ENCODE peak calls at places on chromosomes 2 and 18, in seven cellular contexts. One of them, this sample, is unnamed.

GRCh38 chr2:2574401-2575184 is 243.5 kb upstream of the MYT1L start:
- DNase-seq in GM12878: no peak
- DNase-seq in H1: no peak
- DNase-seq in K562: no peak
- DNase-seq in HepG2: no peak
- DNase-seq in HCT116: no peak
- DNase-seq in SK-N-SH: no peak
- DNase-seq in this sample: no peak

GRCh38 chr2:233142355-233142897 is 82.3 kb downstream of the INPP5D start:
- DNase-seq in HepG2: no peak
- DNase-seq in SK-N-SH: no peak
- DNase-seq in K562: no peak
- DNase-seq in HCT116: no peak
- DNase-seq in H1: no peak
- DNase-seq in GM12878: peak; percentile 74
- DNase-seq in this sample: no peak

GRCh38 chr18:23105581-23106219 is 29.6 kb upstream of the CABLES1 start:
- DNase-seq in HCT116: no peak
- DNase-seq in HepG2: no peak
- DNase-seq in K562: no peak
- DNase-seq in SK-N-SH: no peak
- DNase-seq in H1: no peak
- DNase-seq in GM12878: no peak
- DNase-seq in this sample: peak; percentile 89

GRCh38 chr2:24508878-24509277 is 17.8 kb downstream of the NCOA1 start:
- DNase-seq in H1: no peak
- DNase-seq in SK-N-SH: no peak
- DNase-seq in HepG2: no peak
- DNase-seq in GM12878: no peak
- DNase-seq in K562: no peak
- DNase-seq in HCT116: no peak
- DNase-seq in this sample: no peak

GRCh38 chr2:63000801-63001200 is 49.8 kb upstream of the OTX1 start:
- DNase-seq in GM12878: no peak
- DNase-seq in H1: no peak
- DNase-seq in HCT116: no peak
- DNase-seq in HepG2: no peak
- DNase-seq in K562: no peak
- DNase-seq in SK-N-SH: no peak
- DNase-seq in this sample: no peak

GRCh38 chr2:66730429-66730828 is 295.5 kb downstream of the MEIS1 start:
- DNase-seq in HepG2: no peak
- DNase-seq in GM12878: no peak
- DNase-seq in K562: no peak
- DNase-seq in SK-N-SH: no peak
- DNase-seq in H1: no peak
- DNase-seq in HCT116: no peak
- DNase-seq in this sample: no peak

GRCh38 chr2:27751377-27751776 is 20.1 kb upstream of the MRPL33 start:
- DNase-seq in GM12878: no peak
- DNase-seq in HepG2: no peak
- DNase-seq in HCT116: no peak
- DNase-seq in SK-N-SH: no peak
- DNase-seq in K562: no peak
- DNase-seq in H1: no peak
- DNase-seq in this sample: no peak

GRCh38 chr2:61328707-61329251 is 142.1 kb downstream of the USP34 start:
- DNase-seq in H1: no peak
- DNase-seq in SK-N-SH: no peak
- DNase-seq in GM12878: no peak
- DNase-seq in HepG2: no peak
- DNase-seq in K562: no peak
- DNase-seq in HCT116: peak; percentile 12
- DNase-seq in this sample: no peak

GRCh38 chr2:75180476-75180875 is 18.8 kb downstream of the TACR1 start:
- DNase-seq in HCT116: no peak
- DNase-seq in GM12878: no peak
- DNase-seq in H1: no peak
- DNase-seq in K562: no peak
- DNase-seq in SK-N-SH: no peak
- DNase-seq in HepG2: no peak
- DNase-seq in this sample: no peak

GRCh38 chr18:907171-907879 is 2.7 kb downstream of the ADCYAP1 start:
- DNase-seq in K562: no peak
- DNase-seq in GM12878: no peak
- DNase-seq in HCT116: no peak
- DNase-seq in HepG2: no peak
- DNase-seq in H1: peak; percentile 70
- DNase-seq in SK-N-SH: peak; percentile 49
- DNase-seq in this sample: no peak

GRCh38 chr2:238467772-238468171 is 41.0 kb downstream of the ASB1 start:
- DNase-seq in H1: no peak
- DNase-seq in GM12878: no peak
- DNase-seq in SK-N-SH: no peak
- DNase-seq in HCT116: no peak
- DNase-seq in HepG2: no peak
- DNase-seq in K562: no peak
- DNase-seq in this sample: no peak

GRCh38 chr2:38613126-38613848 is 10.6 kb upstream of the HNRNPLL start:
- DNase-seq in K562: no peak
- DNase-seq in SK-N-SH: no peak
- DNase-seq in GM12878: no peak
- DNase-seq in HepG2: no peak
- DNase-seq in H1: no peak
- DNase-seq in HCT116: no peak
- DNase-seq in this sample: no peak

GRCh38 chr2:202965810-202966454 is 48.7 kb upstream of the NBEAL1 start:
- DNase-seq in H1: no peak
- DNase-seq in SK-N-SH: no peak
- DNase-seq in HepG2: peak; percentile 17
- DNase-seq in HCT116: peak; percentile 6
- DNase-seq in GM12878: peak; percentile 60
- DNase-seq in K562: peak; percentile 71
- DNase-seq in this sample: no peak

GRCh38 chr2:15313657-15314056 is 247.5 kb downstream of the NBAS start:
- DNase-seq in H1: no peak
- DNase-seq in HepG2: no peak
- DNase-seq in SK-N-SH: no peak
- DNase-seq in GM12878: peak; percentile 31
- DNase-seq in K562: peak; percentile 29
- DNase-seq in HCT116: no peak
- DNase-seq in this sample: no peak

GRCh38 chr18:31609886-31610646 is 18.4 kb downstream of the TTR start:
- DNase-seq in HepG2: no peak
- DNase-seq in HCT116: no peak
- DNase-seq in SK-N-SH: no peak
- DNase-seq in H1: no peak
- DNase-seq in K562: no peak
- DNase-seq in GM12878: no peak
- DNase-seq in this sample: no peak

GRCh38 chr2:46170611-46171385 is 126.4 kb upstream of the EPAS1 start:
- DNase-seq in HepG2: no peak
- DNase-seq in GM12878: no peak
- DNase-seq in SK-N-SH: peak; percentile 67
- DNase-seq in H1: no peak
- DNase-seq in K562: no peak
- DNase-seq in HCT116: no peak
- DNase-seq in this sample: no peak

GRCh38 chr2:73203055-73203681 is 794 bp downstream of the NOTO start:
- DNase-seq in K562: no peak
- DNase-seq in HCT116: no peak
- DNase-seq in SK-N-SH: peak; percentile 60
- DNase-seq in H1: no peak
- DNase-seq in GM12878: no peak
- DNase-seq in HepG2: no peak
- DNase-seq in this sample: no peak

GRCh38 chr2:53129851-53130250 is 637.8 kb upstream of the CHAC2 start:
- DNase-seq in H1: no peak
- DNase-seq in HepG2: no peak
- DNase-seq in SK-N-SH: no peak
- DNase-seq in GM12878: no peak
- DNase-seq in HCT116: peak; percentile 28
- DNase-seq in K562: no peak
- DNase-seq in this sample: no peak

GRCh38 chr18:3066391-3067079 is 53.6 kb upstream of the LPIN2 start:
- DNase-seq in SK-N-SH: no peak
- DNase-seq in K562: no peak
- DNase-seq in HepG2: no peak
- DNase-seq in HCT116: no peak
- DNase-seq in GM12878: no peak
- DNase-seq in H1: no peak
- DNase-seq in this sample: no peak

GRCh38 chr2:173043466-173043865 is 32.2 kb upstream of the MAP3K20 start:
- DNase-seq in HepG2: no peak
- DNase-seq in GM12878: no peak
- DNase-seq in SK-N-SH: no peak
- DNase-seq in HCT116: no peak
- DNase-seq in H1: no peak
- DNase-seq in K562: no peak
- DNase-seq in this sample: no peak

GRCh38 chr2:174776223-174776622 is 12.0 kb upstream of the CHRNA1 start:
- DNase-seq in H1: peak; percentile 89
- DNase-seq in HCT116: no peak
- DNase-seq in SK-N-SH: no peak
- DNase-seq in K562: peak; percentile 32
- DNase-seq in GM12878: no peak
- DNase-seq in HepG2: no peak
- DNase-seq in this sample: no peak

GRCh38 chr18:12577848-12578247 is 80.1 kb downstream of the SPIRE1 start:
- DNase-seq in SK-N-SH: no peak
- DNase-seq in K562: no peak
- DNase-seq in HCT116: no peak
- DNase-seq in GM12878: no peak
- DNase-seq in HepG2: no peak
- DNase-seq in H1: no peak
- DNase-seq in this sample: no peak

GRCh38 chr2:157737636-157738035 is 109.0 kb upstream of the ACVR1C start:
- DNase-seq in K562: no peak
- DNase-seq in GM12878: no peak
- DNase-seq in HepG2: no peak
- DNase-seq in SK-N-SH: no peak
- DNase-seq in H1: no peak
- DNase-seq in HCT116: no peak
- DNase-seq in this sample: no peak

GRCh38 chr2:20917724-20918572 is 95.0 kb upstream of the LDAH start:
- DNase-seq in HCT116: no peak
- DNase-seq in GM12878: no peak
- DNase-seq in K562: no peak
- DNase-seq in H1: no peak
- DNase-seq in HepG2: no peak
- DNase-seq in SK-N-SH: no peak
- DNase-seq in this sample: no peak

GRCh38 chr2:120395686-120396518 is 50.0 kb downstream of the INHBB start:
- DNase-seq in SK-N-SH: peak; percentile 82
- DNase-seq in HCT116: no peak
- DNase-seq in HepG2: peak; percentile 44
- DNase-seq in H1: peak; percentile 45
- DNase-seq in K562: no peak
- DNase-seq in GM12878: no peak
- DNase-seq in this sample: peak; percentile 44

GRCh38 chr2:239845968-239846367 is 179.2 kb downstream of the NDUFA10 start:
- DNase-seq in HepG2: no peak
- DNase-seq in SK-N-SH: no peak
- DNase-seq in GM12878: no peak
- DNase-seq in K562: no peak
- DNase-seq in HCT116: no peak
- DNase-seq in H1: no peak
- DNase-seq in this sample: no peak

GRCh38 chr18:50560681-50561629 is 1.1 kb downstream of the MAPK4 start:
- DNase-seq in GM12878: no peak
- DNase-seq in HCT116: no peak
- DNase-seq in H1: peak; percentile 73
- DNase-seq in K562: no peak
- DNase-seq in SK-N-SH: peak; percentile 68
- DNase-seq in HepG2: no peak
- DNase-seq in this sample: peak; percentile 2

GRCh38 chr2:84894758-84895520 is 10.5 kb upstream of the TMSB10 start:
- DNase-seq in H1: no peak
- DNase-seq in K562: no peak
- DNase-seq in HepG2: no peak
- DNase-seq in GM12878: no peak
- DNase-seq in SK-N-SH: no peak
- DNase-seq in HCT116: no peak
- DNase-seq in this sample: no peak
- TF ChIP-seq JUND in H1: no peak
- TF ChIP-seq JUND in K562: no peak
- TF ChIP-seq JUND in HepG2: no peak
- TF ChIP-seq JUND in GM12878: no peak
- TF ChIP-seq JUND in SK-N-SH: peak; percentile 44
- TF ChIP-seq JUND in HCT116: no peak
- TF ChIP-seq JUND in this sample: no peak

GRCh38 chr2:164868563-164869419 is 27.2 kb upstream of the COBLL1 start:
- DNase-seq in HepG2: no peak
- DNase-seq in SK-N-SH: no peak
- DNase-seq in HCT116: no peak
- DNase-seq in H1: no peak
- DNase-seq in K562: no peak
- DNase-seq in GM12878: no peak
- DNase-seq in this sample: no peak
- TF ChIP-seq JUND in HepG2: no peak
- TF ChIP-seq JUND in SK-N-SH: no peak
- TF ChIP-seq JUND in HCT116: no peak
- TF ChIP-seq JUND in H1: no peak
- TF ChIP-seq JUND in K562: no peak
- TF ChIP-seq JUND in GM12878: no peak
- TF ChIP-seq JUND in this sample: no peak

DNA sequence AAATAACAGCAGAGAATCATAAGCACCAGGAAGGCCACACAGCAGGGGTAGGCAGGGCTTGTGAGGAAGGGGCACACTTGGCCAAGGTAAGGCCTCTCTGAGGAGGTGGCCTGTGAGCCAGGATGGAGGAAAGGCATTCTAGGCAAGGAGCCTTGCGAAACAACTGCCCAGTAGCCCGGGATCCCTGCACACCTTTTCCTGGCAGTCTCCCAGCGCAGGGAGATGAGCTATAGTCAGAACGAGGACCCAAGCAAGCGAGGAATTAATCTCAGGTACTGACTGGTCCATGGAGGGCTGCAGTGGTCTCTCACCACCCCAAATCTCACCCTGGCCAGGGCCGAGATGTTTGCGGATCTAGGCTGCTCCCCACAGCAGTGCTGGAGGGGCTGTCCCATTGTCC is 64.9 kb upstream of the STPG4 start:
- DNase-seq in H1: no peak
- DNase-seq in SK-N-SH: no peak
- DNase-seq in HepG2: no peak
- DNase-seq in HCT116: no peak
- DNase-seq in GM12878: no peak
- DNase-seq in K562: no peak
- DNase-seq in this sample: no peak
- TF ChIP-seq JUND in H1: no peak
- TF ChIP-seq JUND in SK-N-SH: no peak
- TF ChIP-seq JUND in HepG2: no peak
- TF ChIP-seq JUND in HCT116: no peak
- TF ChIP-seq JUND in GM12878: no peak
- TF ChIP-seq JUND in K562: no peak
- TF ChIP-seq JUND in this sample: no peak

DNA sequence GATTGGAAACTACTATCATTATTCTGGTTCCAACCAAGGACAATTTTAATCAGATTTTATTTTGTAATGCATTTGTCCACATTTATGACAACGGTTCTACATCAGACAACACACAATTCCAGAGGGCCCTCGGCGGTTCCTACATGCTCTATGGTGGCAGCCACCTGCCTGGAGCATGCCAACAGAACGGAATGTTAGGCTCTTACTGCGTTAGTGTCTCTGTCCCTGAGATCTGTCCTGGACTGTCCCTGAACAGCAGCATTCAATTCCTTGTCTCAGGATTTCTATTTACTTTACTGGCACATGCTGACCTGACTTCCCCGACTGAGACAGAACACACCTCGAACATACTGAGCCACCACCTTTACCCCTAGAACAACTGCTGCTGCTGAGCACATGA is 117.7 kb downstream of the CCBE1 start:
- DNase-seq in HCT116: no peak
- DNase-seq in K562: no peak
- DNase-seq in SK-N-SH: no peak
- DNase-seq in HepG2: no peak
- DNase-seq in H1: no peak
- DNase-seq in GM12878: no peak
- DNase-seq in this sample: no peak
- TF ChIP-seq JUND in HCT116: no peak
- TF ChIP-seq JUND in K562: no peak
- TF ChIP-seq JUND in SK-N-SH: no peak
- TF ChIP-seq JUND in HepG2: no peak
- TF ChIP-seq JUND in H1: no peak
- TF ChIP-seq JUND in GM12878: no peak
- TF ChIP-seq JUND in this sample: no peak

This sample was measured in T47D.